ENCODE peak calls at places on chromosomes 1 and 21, in ten cellular contexts. One of them, this sample, is unnamed.
A peak's percentile ranks its signal among the peaks of the same experiment; 100 is the strongest.

GRCh38 chr1:62917314-62917713 is 133.4 kb downstream of the ATG4C start:
- DNase-seq in K562: no peak
- DNase-seq in ovary: no peak
- DNase-seq in esophagus muscularis mucosa: no peak
- DNase-seq in SK-N-SH: no peak
- DNase-seq in H1: no peak
- DNase-seq in suprapubic skin: no peak
- DNase-seq in stomach: no peak
- DNase-seq in sigmoid colon: no peak
- DNase-seq in HepG2: no peak
- DNase-seq in this sample: no peak

GRCh38 chr1:190320952-190321351 is 156.7 kb downstream of the BRINP3 start:
- DNase-seq in esophagus muscularis mucosa: no peak
- DNase-seq in suprapubic skin: no peak
- DNase-seq in HepG2: no peak
- DNase-seq in ovary: no peak
- DNase-seq in sigmoid colon: no peak
- DNase-seq in K562: no peak
- DNase-seq in stomach: no peak
- DNase-seq in H1: no peak
- DNase-seq in SK-N-SH: peak; percentile 3
- DNase-seq in this sample: no peak

GRCh38 chr1:160868141-160868540 is 5.5 kb upstream of the CD244 start:
- DNase-seq in HepG2: no peak
- DNase-seq in suprapubic skin: no peak
- DNase-seq in K562: no peak
- DNase-seq in esophagus muscularis mucosa: no peak
- DNase-seq in SK-N-SH: no peak
- DNase-seq in sigmoid colon: no peak
- DNase-seq in H1: no peak
- DNase-seq in stomach: no peak
- DNase-seq in ovary: no peak
- DNase-seq in this sample: no peak

GRCh38 chr1:46525253-46525983 is 26.0 kb downstream of the KNCN start:
- DNase-seq in suprapubic skin: no peak
- DNase-seq in ovary: no peak
- DNase-seq in esophagus muscularis mucosa: no peak
- DNase-seq in H1: no peak
- DNase-seq in SK-N-SH: no peak
- DNase-seq in K562: no peak
- DNase-seq in HepG2: no peak
- DNase-seq in stomach: no peak
- DNase-seq in sigmoid colon: no peak
- DNase-seq in this sample: no peak

GRCh38 chr1:244349103-244349531 is 102.6 kb downstream of the ADSS2 start:
- DNase-seq in esophagus muscularis mucosa: no peak
- DNase-seq in suprapubic skin: no peak
- DNase-seq in SK-N-SH: no peak
- DNase-seq in K562: no peak
- DNase-seq in H1: no peak
- DNase-seq in ovary: peak; percentile 53
- DNase-seq in stomach: no peak
- DNase-seq in sigmoid colon: peak; percentile 71
- DNase-seq in HepG2: no peak
- DNase-seq in this sample: no peak

GRCh38 chr21:36209626-36210171 is 53.1 kb downstream of the DOP1B start:
- DNase-seq in esophagus muscularis mucosa: no peak
- DNase-seq in H1: peak; percentile 70
- DNase-seq in SK-N-SH: peak; percentile 39
- DNase-seq in sigmoid colon: no peak
- DNase-seq in HepG2: peak; percentile 71
- DNase-seq in suprapubic skin: no peak
- DNase-seq in stomach: peak; percentile 70
- DNase-seq in ovary: no peak
- DNase-seq in K562: peak; percentile 45
- DNase-seq in this sample: peak; percentile 54

GRCh38 chr21:21688877-21689276 is 690.7 kb downstream of the NCAM2 start:
- DNase-seq in suprapubic skin: no peak
- DNase-seq in HepG2: no peak
- DNase-seq in K562: no peak
- DNase-seq in stomach: no peak
- DNase-seq in SK-N-SH: peak; percentile 5
- DNase-seq in sigmoid colon: no peak
- DNase-seq in ovary: no peak
- DNase-seq in H1: peak; percentile 56
- DNase-seq in esophagus muscularis mucosa: no peak
- DNase-seq in this sample: no peak

GRCh38 chr1:184562801-184563200 is 176.0 kb downstream of the C1orf21 start:
- DNase-seq in esophagus muscularis mucosa: no peak
- DNase-seq in H1: no peak
- DNase-seq in stomach: no peak
- DNase-seq in suprapubic skin: no peak
- DNase-seq in K562: no peak
- DNase-seq in sigmoid colon: no peak
- DNase-seq in HepG2: no peak
- DNase-seq in ovary: no peak
- DNase-seq in SK-N-SH: no peak
- DNase-seq in this sample: no peak

GRCh38 chr1:167401260-167401873 is 117.0 kb downstream of the CD247 start:
- DNase-seq in stomach: peak; percentile 50
- DNase-seq in H1: no peak
- DNase-seq in suprapubic skin: no peak
- DNase-seq in SK-N-SH: peak; percentile 48
- DNase-seq in K562: peak; percentile 54
- DNase-seq in HepG2: peak; percentile 39
- DNase-seq in sigmoid colon: no peak
- DNase-seq in ovary: peak; percentile 25
- DNase-seq in esophagus muscularis mucosa: no peak
- DNase-seq in this sample: no peak

GRCh38 chr1:220013497-220013896 is 32.8 kb downstream of the EPRS1 start:
- DNase-seq in SK-N-SH: no peak
- DNase-seq in stomach: no peak
- DNase-seq in ovary: no peak
- DNase-seq in K562: no peak
- DNase-seq in suprapubic skin: no peak
- DNase-seq in H1: no peak
- DNase-seq in HepG2: no peak
- DNase-seq in esophagus muscularis mucosa: no peak
- DNase-seq in sigmoid colon: no peak
- DNase-seq in this sample: no peak

GRCh38 chr1:11458811-11459275 is 20.1 kb upstream of the DISP3 start:
- DNase-seq in suprapubic skin: no peak
- DNase-seq in SK-N-SH: peak; percentile 90
- DNase-seq in ovary: peak; percentile 22
- DNase-seq in HepG2: no peak
- DNase-seq in sigmoid colon: no peak
- DNase-seq in K562: no peak
- DNase-seq in stomach: peak; percentile 32
- DNase-seq in esophagus muscularis mucosa: no peak
- DNase-seq in H1: no peak
- DNase-seq in this sample: no peak

DNA sequence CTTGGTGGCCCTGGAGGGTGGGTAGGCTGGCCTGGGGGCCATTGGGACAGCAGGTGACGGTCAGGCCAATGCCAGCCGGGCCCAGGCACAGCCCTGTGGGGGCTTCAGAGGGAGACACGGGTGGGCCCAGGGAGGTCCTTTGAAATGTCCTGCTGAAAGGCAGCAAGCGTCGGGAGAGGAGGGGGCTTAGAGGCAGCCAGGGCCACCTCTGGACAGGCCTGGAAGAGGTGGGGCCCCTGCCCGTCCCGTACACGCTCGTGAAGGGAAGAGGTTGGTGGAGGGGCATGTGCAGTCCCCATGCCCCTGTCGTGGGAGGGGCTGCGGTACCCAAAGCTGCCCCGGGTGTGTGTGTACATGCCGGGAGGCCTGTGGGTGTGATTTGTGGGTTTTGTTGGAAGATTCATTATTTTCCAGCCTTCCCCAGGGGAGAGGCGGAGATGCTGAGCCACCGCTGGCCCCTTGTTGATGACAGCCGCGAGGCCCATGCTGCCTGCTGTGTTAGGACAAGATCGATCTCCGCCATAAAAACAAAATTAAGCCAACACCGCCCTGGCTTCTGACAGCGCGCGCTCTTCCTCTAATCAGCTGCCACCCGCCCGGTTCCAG is 3.4 kb upstream of the PLCH2 start:
- DNase-seq in HepG2: no peak
- DNase-seq in K562: no peak
- DNase-seq in SK-N-SH: no peak
- DNase-seq in ovary: no peak
- DNase-seq in esophagus muscularis mucosa: no peak
- DNase-seq in sigmoid colon: no peak
- DNase-seq in stomach: no peak
- DNase-seq in suprapubic skin: no peak
- DNase-seq in H1: no peak
- DNase-seq in this sample: no peak
- H3K27me3 ChIP-seq in HepG2: peaks cover 23% of the 10 kb centered on the region
- H3K27me3 ChIP-seq in K562: peaks cover 6% of the 10 kb centered on the region
- H3K27me3 ChIP-seq in SK-N-SH: no peaks in the 10 kb centered on the region
- H3K27me3 ChIP-seq in ovary: no peaks in the 10 kb centered on the region
- H3K27me3 ChIP-seq in esophagus muscularis mucosa: no peaks in the 10 kb centered on the region
- H3K27me3 ChIP-seq in sigmoid colon: peaks cover 3% of the 10 kb centered on the region
- H3K27me3 ChIP-seq in stomach: no peaks in the 10 kb centered on the region
- H3K27me3 ChIP-seq in suprapubic skin: peaks cover 60% of the 10 kb centered on the region
- H3K27me3 ChIP-seq in H1: no peaks in the 10 kb centered on the region
- H3K27me3 ChIP-seq in this sample: no peaks in the 10 kb centered on the region

DNA sequence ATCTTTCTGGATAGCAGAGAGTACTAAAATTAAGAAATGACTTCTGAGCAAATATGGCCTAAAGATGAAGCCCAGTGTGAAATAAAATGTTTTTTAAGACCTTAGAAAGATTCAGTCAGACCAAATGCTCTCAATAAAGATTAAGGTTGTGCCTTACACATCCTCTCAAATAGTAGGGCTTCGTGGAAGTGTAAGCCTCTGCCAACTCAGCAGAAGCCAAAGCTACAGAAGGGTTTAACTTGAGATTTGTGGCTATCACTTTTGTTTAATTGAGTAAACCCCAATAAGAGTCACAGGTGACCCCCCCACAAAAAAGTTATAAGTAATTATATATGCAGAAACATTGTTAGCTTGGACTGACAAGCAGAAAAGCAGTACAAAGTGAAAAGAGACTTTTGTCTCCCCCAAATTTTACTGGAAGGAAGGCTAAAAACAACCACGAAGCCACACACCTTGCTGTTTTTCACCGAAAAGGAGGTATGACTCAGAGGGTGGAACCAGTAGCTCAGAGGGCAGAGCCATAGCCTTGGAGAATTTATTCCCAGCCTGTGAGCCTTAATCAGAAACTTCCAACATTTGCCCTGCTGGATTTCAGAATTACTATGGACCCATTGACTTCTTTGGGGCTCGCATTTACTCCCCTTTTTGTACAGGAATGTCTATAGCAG is 31.9 kb downstream of the RPS6KC1 start:
- DNase-seq in SK-N-SH: no peak
- DNase-seq in stomach: no peak
- DNase-seq in HepG2: no peak
- DNase-seq in H1: no peak
- DNase-seq in esophagus muscularis mucosa: no peak
- DNase-seq in ovary: no peak
- DNase-seq in suprapubic skin: no peak
- DNase-seq in sigmoid colon: no peak
- DNase-seq in K562: no peak
- DNase-seq in this sample: no peak
- TF ChIP-seq EP300 in SK-N-SH: no peak
- TF ChIP-seq EP300 in stomach: no peak
- TF ChIP-seq EP300 in HepG2: no peak
- TF ChIP-seq EP300 in H1: no peak
- TF ChIP-seq EP300 in esophagus muscularis mucosa: no peak
- TF ChIP-seq EP300 in ovary: no peak
- TF ChIP-seq EP300 in suprapubic skin: no peak
- TF ChIP-seq EP300 in sigmoid colon: no peak
- TF ChIP-seq EP300 in K562: no peak
- TF ChIP-seq EP300 in this sample: no peak

DNA sequence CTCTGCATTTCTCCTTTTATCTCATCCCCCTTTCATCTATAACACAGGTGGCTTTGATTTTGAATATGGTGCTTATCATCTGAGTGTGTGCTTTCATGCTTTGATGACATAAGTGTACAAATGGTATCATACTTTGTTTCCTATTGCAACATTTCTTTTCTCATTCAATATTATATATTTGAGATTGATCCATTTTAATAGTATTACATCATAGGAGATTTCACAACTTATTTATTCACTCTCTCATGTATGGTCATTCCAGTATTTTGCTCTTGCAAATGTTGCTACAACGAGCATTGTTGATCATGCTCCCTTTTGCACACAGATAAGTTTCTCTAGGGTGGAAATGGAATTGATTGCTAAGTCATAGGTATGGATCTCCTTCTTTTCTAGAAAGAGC is 302.8 kb downstream of the KIF26B start:
- DNase-seq in suprapubic skin: no peak
- DNase-seq in HepG2: no peak
- DNase-seq in esophagus muscularis mucosa: no peak
- DNase-seq in stomach: no peak
- DNase-seq in K562: no peak
- DNase-seq in SK-N-SH: no peak
- DNase-seq in H1: no peak
- DNase-seq in ovary: no peak
- DNase-seq in sigmoid colon: no peak
- DNase-seq in this sample: no peak
- H3K27me3 ChIP-seq in suprapubic skin: peaks cover 10% of the 10 kb centered on the region
- H3K27me3 ChIP-seq in HepG2: no peaks in the 10 kb centered on the region
- H3K27me3 ChIP-seq in esophagus muscularis mucosa: no peaks in the 10 kb centered on the region
- H3K27me3 ChIP-seq in stomach: no peaks in the 10 kb centered on the region
- H3K27me3 ChIP-seq in K562: peaks cover 9% of the 10 kb centered on the region
- H3K27me3 ChIP-seq in SK-N-SH: no peaks in the 10 kb centered on the region
- H3K27me3 ChIP-seq in H1: no peaks in the 10 kb centered on the region
- H3K27me3 ChIP-seq in ovary: no peaks in the 10 kb centered on the region
- H3K27me3 ChIP-seq in sigmoid colon: no peaks in the 10 kb centered on the region
- H3K27me3 ChIP-seq in this sample: no peaks in the 10 kb centered on the region

GRCh38 chr1:1620433-1621139 is 5.3 kb downstream of the MIB2 start:
- DNase-seq in sigmoid colon: no peak
- DNase-seq in H1: no peak
- DNase-seq in suprapubic skin: peak; percentile 60
- DNase-seq in ovary: no peak
- DNase-seq in K562: no peak
- DNase-seq in HepG2: no peak
- DNase-seq in stomach: no peak
- DNase-seq in esophagus muscularis mucosa: no peak
- DNase-seq in SK-N-SH: no peak
- DNase-seq in this sample: no peak

GRCh38 chr1:1623181-1623630 is 7.9 kb downstream of the MIB2 start:
- DNase-seq in ovary: no peak
- DNase-seq in suprapubic skin: peak; percentile 63
- DNase-seq in SK-N-SH: no peak
- DNase-seq in stomach: no peak
- DNase-seq in H1: no peak
- DNase-seq in K562: no peak
- DNase-seq in sigmoid colon: no peak
- DNase-seq in HepG2: no peak
- DNase-seq in esophagus muscularis mucosa: no peak
- DNase-seq in this sample: no peak

GRCh38 chr1:1621173-1621661 is 5.9 kb downstream of the MIB2 start:
- DNase-seq in ovary: no peak
- DNase-seq in suprapubic skin: no peak
- DNase-seq in esophagus muscularis mucosa: no peak
- DNase-seq in HepG2: no peak
- DNase-seq in SK-N-SH: no peak
- DNase-seq in stomach: no peak
- DNase-seq in H1: no peak
- DNase-seq in K562: no peak
- DNase-seq in sigmoid colon: no peak
- DNase-seq in this sample: no peak

GRCh38 chr1:1622578-1623094 is 7.3 kb downstream of the MIB2 start:
- DNase-seq in H1: no peak
- DNase-seq in ovary: no peak
- DNase-seq in SK-N-SH: no peak
- DNase-seq in esophagus muscularis mucosa: no peak
- DNase-seq in sigmoid colon: no peak
- DNase-seq in suprapubic skin: no peak
- DNase-seq in HepG2: no peak
- DNase-seq in stomach: no peak
- DNase-seq in K562: no peak
- DNase-seq in this sample: no peak

GRCh38 chr1:1621682-1622577 is 6.6 kb downstream of the MIB2 start:
- DNase-seq in HepG2: no peak
- DNase-seq in esophagus muscularis mucosa: no peak
- DNase-seq in SK-N-SH: no peak
- DNase-seq in stomach: no peak
- DNase-seq in sigmoid colon: no peak
- DNase-seq in H1: no peak
- DNase-seq in K562: no peak
- DNase-seq in ovary: no peak
- DNase-seq in suprapubic skin: peak; percentile 64
- DNase-seq in this sample: no peak
- TF ChIP-seq EP300 in HepG2: no peak
- TF ChIP-seq EP300 in esophagus muscularis mucosa: no peak
- TF ChIP-seq EP300 in SK-N-SH: no peak
- TF ChIP-seq EP300 in stomach: no peak
- TF ChIP-seq EP300 in sigmoid colon: no peak
- TF ChIP-seq EP300 in H1: no peak
- TF ChIP-seq EP300 in K562: no peak
- TF ChIP-seq EP300 in ovary: no peak
- TF ChIP-seq EP300 in suprapubic skin: no peak
- TF ChIP-seq EP300 in this sample: no peak

This sample was measured in tibial nerve.